ENCODE peak calls at places on chromosomes 11 and 22, in six cellular contexts. E is AG10803, C is mucosa of descending colon, S is left ventricle myocardium inferior, X is GM23338, F is fibroblast of mammary gland. W is an unnamed sample.

GRCh38 chr11:26992031-26992541 is 1.8 kb upstream of the FIBIN start:
- DNase-seq in F (peak; percentile 95), E (peak; percentile 91), S (no peak), C (no peak), X (no peak), W (no peak)

GRCh38 chr11:86208572-86208971 is 36.0 kb upstream of the EED start:
- DNase-seq in F (no peak), S (no peak), C (no peak), X (no peak), E (no peak), W (no peak)

GRCh38 chr11:117900144-117900651 is 23.7 kb upstream of the FXYD6 start:
- DNase-seq in F (no peak), S (no peak), E (no peak), X (no peak), C (no peak), W (no peak)

GRCh38 chr11:27379449-27379848 is 16.4 kb upstream of the CCDC34 start:
- DNase-seq in C (no peak), S (no peak), F (no peak), E (no peak), X (no peak), W (no peak)

GRCh38 chr11:130510407-130511006 is 62.1 kb downstream of the ADAMTS15 start:
- DNase-seq in C (no peak), X (no peak), F (peak; percentile 22), S (peak; percentile 15), E (peak; percentile 14), W (no peak)

GRCh38 chr11:116535120-116535519 is 237.7 kb downstream of the BUD13 start:
- DNase-seq in X (no peak), S (no peak), E (no peak), F (no peak), C (no peak), W (no peak)

GRCh38 chr11:20022363-20023081 is 137.8 kb downstream of the DBX1 start:
- DNase-seq in C (no peak), E (no peak), F (peak; percentile 24), S (no peak), X (peak; percentile 91), W (no peak)

GRCh38 chr22:49415219-49415951 is 412.3 kb downstream of the BRD1 start:
- DNase-seq in F (no peak), S (no peak), X (no peak), C (no peak), E (no peak), W (no peak)

GRCh38 chr11:65410936-65411680 is 11.5 kb upstream of the NEAT1 start:
- DNase-seq in E (no peak), F (no peak), C (peak; percentile 23), X (no peak), S (peak; percentile 12), W (no peak)

GRCh38 chr22:40190501-40190900 is 12.8 kb downstream of the TNRC6B start:
- DNase-seq in C (no peak), X (no peak), F (no peak), S (peak; percentile 45), E (no peak), W (peak; percentile 42)

GRCh38 chr22:40194656-40195055 is 16.9 kb downstream of the TNRC6B start:
- DNase-seq in X (peak; percentile 48), C (no peak), E (no peak), F (no peak), S (no peak), W (no peak)

GRCh38 chr22:40189979-40190378 is 12.3 kb downstream of the TNRC6B start:
- DNase-seq in X (no peak), F (no peak), C (no peak), S (no peak), E (no peak), W (no peak)

GRCh38 chr22:40196628-40197027 is 18.9 kb downstream of the TNRC6B start:
- DNase-seq in S (no peak), F (peak; percentile 98), E (peak; percentile 89), C (no peak), X (no peak), W (peak; percentile 62)

DNA sequence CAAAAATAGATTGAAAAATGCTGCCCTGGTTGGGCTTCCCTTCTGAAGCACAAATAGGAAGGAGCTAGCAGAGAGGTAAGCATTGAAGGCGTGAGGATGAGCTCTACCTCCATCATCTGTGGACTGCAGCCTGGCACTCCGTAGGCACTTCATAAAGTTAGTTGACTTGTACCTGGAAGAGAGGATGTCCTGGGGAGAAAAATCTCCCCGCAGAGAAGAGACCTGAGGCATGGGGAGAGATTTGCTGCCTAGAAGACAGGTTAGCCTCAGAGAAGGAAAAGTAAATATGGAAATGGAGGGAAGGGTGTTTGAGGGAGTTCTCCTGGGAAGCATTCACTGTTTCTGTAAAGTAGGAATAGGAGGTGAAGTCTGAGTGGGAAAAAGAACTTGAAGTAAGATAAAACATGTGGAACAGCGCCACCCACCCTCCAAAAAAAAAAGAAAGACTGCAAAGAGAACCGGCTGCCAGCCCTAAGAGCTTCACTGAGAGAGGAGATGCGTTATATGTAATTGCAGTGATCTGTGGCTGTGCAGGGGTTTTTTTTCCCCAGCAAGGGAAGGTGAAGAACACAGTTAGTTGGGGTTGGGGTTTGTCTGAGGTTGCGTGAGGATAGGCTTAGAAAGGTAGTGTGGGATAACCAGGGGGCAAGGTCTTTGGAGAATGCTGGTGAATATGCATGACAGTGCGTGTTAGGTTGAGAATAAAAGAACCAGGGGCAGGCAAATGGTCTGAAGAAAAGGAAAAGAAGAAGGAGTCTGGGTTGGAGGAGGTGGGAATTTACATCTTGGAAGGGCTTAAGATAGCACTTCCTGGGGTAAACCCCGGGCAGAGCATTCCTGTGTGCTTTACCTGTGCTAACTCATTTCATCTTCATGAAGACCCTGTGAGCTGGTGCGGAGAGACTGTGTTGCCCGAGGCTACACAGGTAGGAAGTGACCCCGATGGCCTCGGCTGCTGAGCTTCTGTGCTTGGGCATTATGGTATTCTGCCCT is 16.0 kb downstream of the TNRC6B start:
- DNase-seq in E (peak; percentile 49), S (no peak), F (peak; percentile 63), C (no peak), X (peak; percentile 94), W (no peak)
- TF ChIP-seq CTCF in E (peak; percentile 44), S (peak; percentile 47), F (peak; percentile 47), C (no peak), X (peak; percentile 57), W (peak; percentile 57)

DNA sequence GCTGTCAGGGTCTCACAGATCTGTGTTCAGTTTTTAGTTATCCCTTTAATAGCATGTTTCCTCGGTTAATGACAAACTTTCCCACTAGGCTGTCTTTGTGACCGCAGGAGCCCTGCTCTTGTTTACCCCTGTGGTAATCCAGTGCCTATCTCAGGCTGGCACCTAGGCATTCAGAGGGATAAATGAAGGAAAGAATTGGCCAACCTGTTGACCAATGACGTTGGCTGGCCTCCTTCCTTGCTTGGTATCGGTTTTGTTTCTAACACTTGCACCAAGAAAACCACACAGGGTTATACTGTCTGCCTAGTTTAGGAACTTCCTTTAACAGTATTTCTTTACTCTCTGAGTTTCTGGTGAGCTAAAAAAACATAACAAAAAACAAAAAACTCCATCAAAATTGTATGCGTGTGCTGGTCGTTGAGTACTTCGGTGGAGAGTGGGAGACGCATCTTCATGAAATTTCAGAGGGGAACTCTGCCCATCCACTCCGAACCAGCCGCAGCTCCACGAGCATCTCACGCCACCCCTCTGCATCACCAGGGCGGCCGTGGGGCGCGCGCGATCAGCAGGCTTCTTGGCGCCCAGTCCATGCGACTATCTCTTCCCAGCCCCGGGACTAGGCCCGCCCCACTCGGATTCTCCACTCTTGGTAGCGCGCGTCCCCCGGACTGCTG is 563 bp upstream of the ENDOD1 start:
- DNase-seq in F (no peak), X (peak; percentile 21), C (no peak), E (no peak), S (no peak), W (no peak)
- TF ChIP-seq CTCF in F (no peak), X (no peak), C (no peak), E (no peak), S (no peak), W (no peak)

GRCh38 chr11:67644042-67644441 is 4.5 kb upstream of the TBX10 start:
- DNase-seq in F (peak; percentile 17), S (no peak), X (peak; percentile 79), C (no peak), E (no peak), W (no peak)

GRCh38 chr11:67644472-67645418 is 5.2 kb upstream of the TBX10 start:
- DNase-seq in S (no peak), C (no peak), X (peak; percentile 42), E (no peak), F (no peak), W (no peak)

GRCh38 chr11:67647471-67647870 is 3.1 kb downstream of the ACY3 start:
- DNase-seq in X (no peak), E (no peak), F (no peak), S (no peak), C (no peak), W (no peak)

GRCh38 chr11:67646535-67647336 is 3.8 kb downstream of the ACY3 start:
- DNase-seq in E (no peak), F (no peak), X (no peak), C (peak; percentile 80), S (no peak), W (no peak)

DNA sequence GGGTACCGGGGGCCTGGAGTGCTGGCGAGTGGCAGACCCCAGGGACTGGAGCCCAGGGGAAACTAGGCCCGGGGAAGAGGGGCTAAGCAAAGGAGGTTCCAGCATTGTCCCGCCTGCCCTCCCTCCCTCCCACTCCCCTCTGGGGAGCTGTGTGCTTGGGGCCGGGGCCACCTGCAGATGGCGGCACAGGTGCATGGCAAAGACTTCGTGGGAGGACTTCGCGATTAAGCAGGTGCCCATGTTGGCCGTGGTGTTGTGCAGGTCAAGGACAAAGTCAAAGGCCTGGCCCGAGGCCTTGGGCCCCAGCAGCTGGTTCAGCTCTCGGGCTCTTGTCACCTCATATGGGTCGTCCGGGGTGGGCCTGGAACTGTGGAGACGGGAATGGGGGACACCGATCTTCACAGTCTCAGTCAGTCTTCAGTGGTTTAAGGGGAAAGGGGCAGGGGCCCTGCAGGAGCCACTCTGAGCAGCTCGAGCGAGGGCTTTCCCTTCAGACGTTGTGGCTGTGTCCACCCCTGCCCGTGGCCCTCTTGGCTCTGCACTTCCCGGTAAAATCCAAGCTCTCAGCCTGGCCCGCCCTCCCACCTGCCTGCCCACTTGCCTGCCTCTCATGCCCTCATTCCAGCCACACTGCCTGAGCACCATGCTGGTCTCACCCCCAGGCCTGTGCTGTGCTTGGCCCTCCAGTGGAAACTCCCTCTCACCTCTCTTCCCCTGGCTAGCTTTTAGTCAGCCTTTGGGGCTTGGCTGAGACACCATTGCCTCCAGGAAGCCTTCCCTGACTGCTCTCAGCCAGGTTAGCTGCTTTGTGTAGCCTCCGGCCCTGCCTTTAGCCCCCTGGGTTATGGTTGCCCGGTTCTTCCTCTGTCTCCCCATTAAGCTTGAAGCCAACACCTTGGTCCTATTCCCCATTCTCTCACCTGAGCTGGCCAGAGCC is 4.7 kb downstream of the ACY3 start:
- DNase-seq in S (no peak), X (peak; percentile 68), C (peak; percentile 27), F (no peak), E (no peak), W (no peak)
- TF ChIP-seq CTCF in S (no peak), X (peak; percentile 40), C (no peak), F (no peak), E (no peak), W (no peak)

DNA sequence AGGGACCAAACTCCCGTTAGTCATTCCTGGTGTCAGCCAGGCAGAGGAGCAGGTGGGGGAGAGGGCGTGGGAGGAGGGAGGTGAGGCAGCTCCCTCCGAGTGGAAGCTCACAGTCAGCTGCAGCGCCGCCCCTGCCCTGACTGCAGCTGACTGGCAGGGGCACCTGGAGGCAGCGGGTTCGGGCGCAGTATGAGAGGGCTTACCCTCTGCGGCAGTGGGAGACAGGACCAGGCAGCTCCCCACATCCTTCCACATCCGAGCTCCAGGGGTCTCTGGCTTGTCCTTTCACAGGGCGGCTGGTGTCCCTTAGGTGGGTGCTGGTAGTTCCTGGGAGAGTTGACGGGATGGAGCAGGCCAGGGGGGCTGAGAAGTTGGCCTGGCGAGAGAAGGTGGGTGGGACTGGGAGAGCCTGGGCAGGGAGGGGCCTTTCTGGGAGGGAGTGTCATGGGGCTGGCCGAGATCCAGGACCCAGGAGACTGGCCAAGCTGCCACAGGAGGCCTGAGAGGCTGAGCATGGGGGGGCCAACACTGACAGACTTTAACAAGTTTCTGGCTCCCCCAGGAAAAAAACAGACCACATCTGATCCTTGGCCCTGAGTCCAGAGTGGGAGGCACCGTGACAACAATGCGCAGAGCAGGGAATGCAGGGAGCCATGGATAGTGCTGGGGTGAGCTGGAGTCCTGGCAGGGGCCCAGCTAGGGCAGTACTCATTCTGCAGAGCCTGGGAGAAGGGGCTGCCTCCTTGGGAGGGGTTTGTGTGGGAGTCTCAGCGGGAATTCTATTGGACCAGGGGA is 4.9 kb downstream of the ADORA2A start:
- DNase-seq in F (peak; percentile 56), E (peak; percentile 32), S (peak; percentile 81), C (peak; percentile 75), X (no peak), W (peak; percentile 71)
- TF ChIP-seq CTCF in F (no peak), E (no peak), S (no peak), C (no peak), X (no peak), W (no peak)

W was measured in BE2C.